ENCODE peak calls at places on chromosomes 6 and 20, in five cellular contexts. A, T, P, Z and O are unnamed samples.

GRCh38 chr20:62936996-62937352 is 973 bp upstream of the GID8 start:
- DNase-seq in A (no peak), T (no peak), P (no peak), Z (peak), O (peak)

GRCh38 chr20:12575352-12576095 is 433.2 kb upstream of the SPTLC3 start:
- DNase-seq in A (no peak), Z (no peak), T (no peak), P (no peak), O (peak)

GRCh38 chr6:152355166-152355565 is 282.0 kb downstream of the SYNE1 start:
- DNase-seq in P (no peak), Z (no peak), T (no peak), A (no peak), O (no peak)

GRCh38 chr20:62652051-62652893 is 10.0 kb downstream of the SLCO4A1 start:
- DNase-seq in Z (peak), P (peak), T (peak), A (peak), O (peak)

GRCh38 chr6:114592506-114592905 is 249.7 kb upstream of the HS3ST5 start:
- DNase-seq in T (no peak), Z (no peak), P (no peak), A (no peak), O (no peak)

GRCh38 chr20:50533061-50533460 is 22.9 kb downstream of the PTPN1 start:
- DNase-seq in Z (peak), A (no peak), T (no peak), P (no peak), O (no peak)

GRCh38 chr6:165850434-165851019 is 187.5 kb upstream of the PDE10A start:
- DNase-seq in T (peak), Z (peak), P (peak), A (peak), O (peak)

GRCh38 chr6:70221025-70221714 is 81.7 kb downstream of the COL9A1 start:
- DNase-seq in P (no peak), T (no peak), A (no peak), Z (peak), O (no peak)

GRCh38 chr6:45548657-45549515 is 171.2 kb upstream of the SUPT3H start:
- DNase-seq in A (no peak), T (no peak), Z (peak), P (peak), O (no peak)

GRCh38 chr6:27752038-27752885 is 159.9 kb downstream of the OR2B2 start:
- DNase-seq in T (peak), A (peak), P (peak), Z (peak), O (peak)